ENCODE peak calls at places on chromosomes 7 and 10, in seven cellular contexts. Q is Panc1, E is OCI-LY7, H is tibial nerve, L is left ventricle myocardium inferior, R is uterus, U is transverse colon. P is an unnamed sample.
A peak's percentile ranks its signal among the peaks of the same experiment; 100 is the strongest.

GRCh38 chr10:98959486-98959885 is 276.2 kb downstream of the HPSE2 start:
- DNase-seq in Q (no peak), E (no peak), H (no peak), L (no peak), R (no peak), U (no peak), P (no peak)

GRCh38 chr10:119333146-119333792 is 125.9 kb downstream of the GRK5 start:
- DNase-seq in Q (no peak), E (peak; percentile 32), H (no peak), L (no peak), R (no peak), U (no peak), P (no peak)

GRCh38 chr7:82701941-82702340 is 258.4 kb upstream of the CACNA2D1 start:
- DNase-seq in Q (no peak), E (no peak), H (no peak), L (no peak), R (no peak), U (no peak), P (no peak)

GRCh38 chr7:30510124-30511074 is 5.8 kb upstream of the GGCT start:
- DNase-seq in Q (peak; percentile 28), E (peak; percentile 57), H (no peak), L (no peak), R (no peak), U (peak; percentile 28), P (no peak)

GRCh38 chr7:91249506-91250233 is 14.6 kb upstream of the FZD1 start:
- DNase-seq in Q (no peak), E (no peak), H (no peak), L (no peak), R (no peak), U (no peak), P (no peak)

GRCh38 chr7:128215281-128215680 is 25.8 kb upstream of the LEP start:
- DNase-seq in Q (no peak), E (no peak), H (no peak), L (no peak), R (no peak), U (no peak), P (no peak)

GRCh38 chr7:133299620-133300019 is 46.7 kb downstream of the EXOC4 start:
- DNase-seq in Q (no peak), E (no peak), H (no peak), L (no peak), R (no peak), U (no peak), P (no peak)

GRCh38 chr7:154640266-154640865 is 362.6 kb downstream of the PAXIP1 start:
- DNase-seq in Q (no peak), E (no peak), H (no peak), L (no peak), R (no peak), U (peak; percentile 11), P (no peak)

GRCh38 chr10:5627486-5628044 is 38.8 kb downstream of the ASB13 start:
- DNase-seq in Q (no peak), E (no peak), H (no peak), L (no peak), R (no peak), U (no peak), P (no peak)

GRCh38 chr7:112204072-112204775 is 2.0 kb downstream of the DOCK4 start:
- DNase-seq in Q (no peak), E (no peak), H (no peak), L (no peak), R (no peak), U (no peak), P (no peak)

GRCh38 chr7:50812847-50813475 is 30.3 kb upstream of the GRB10 start:
- DNase-seq in Q (peak; percentile 81), E (no peak), H (peak; percentile 52), L (peak; percentile 81), R (peak; percentile 43), U (peak; percentile 78), P (peak; percentile 56)

GRCh38 chr7:16060492-16060891 is 360.8 kb downstream of the CRPPA start:
- DNase-seq in Q (no peak), E (no peak), H (no peak), L (no peak), R (no peak), U (no peak), P (no peak)

GRCh38 chr7:66697451-66698438 is 42.8 kb upstream of the RABGEF1 start:
- DNase-seq in Q (no peak), E (no peak), H (no peak), L (peak; percentile 35), R (peak; percentile 52), U (no peak), P (no peak)

GRCh38 chr7:78296036-78296435 is 497.5 kb downstream of the PHTF2 start:
- DNase-seq in Q (no peak), E (no peak), H (no peak), L (no peak), R (no peak), U (no peak), P (no peak)

GRCh38 chr7:74176555-74176954 is 2.4 kb downstream of the EIF4H start:
- DNase-seq in Q (no peak), E (no peak), H (no peak), L (no peak), R (no peak), U (no peak), P (no peak)

GRCh38 chr10:14102056-14102455 is 228.7 kb downstream of the FRMD4A start:
- DNase-seq in Q (no peak), E (no peak), H (no peak), L (no peak), R (no peak), U (no peak), P (no peak)

GRCh38 chr7:30352169-30352568 is 67.8 kb downstream of the ZNRF2 start:
- DNase-seq in Q (no peak), E (peak; percentile 27), H (no peak), L (no peak), R (no peak), U (no peak), P (no peak)

GRCh38 chr7:127137146-127137545 is 115.6 kb downstream of the GRM8 start:
- DNase-seq in Q (no peak), E (no peak), H (no peak), L (no peak), R (no peak), U (no peak), P (no peak)

GRCh38 chr7:139775829-139776266 is 1.9 kb downstream of the HIPK2 start:
- DNase-seq in Q (peak; percentile 75), E (peak; percentile 81), H (peak; percentile 93), L (no peak), R (peak; percentile 42), U (peak; percentile 75), P (peak; percentile 52)

GRCh38 chr10:78894841-78895195 is 173.9 kb upstream of the ZMIZ1 start:
- DNase-seq in Q (no peak), E (no peak), H (no peak), L (no peak), R (no peak), U (no peak), P (no peak)

GRCh38 chr7:111855842-111856227 is 293.5 kb upstream of the IMMP2L start:
- DNase-seq in Q (no peak), E (no peak), H (no peak), L (no peak), R (no peak), U (no peak), P (no peak)

GRCh38 chr7:128867842-128868623 is 5.4 kb downstream of the ATP6V1F start:
- DNase-seq in Q (no peak), E (no peak), H (no peak), L (no peak), R (no peak), U (peak; percentile 33), P (no peak)

GRCh38 chr7:45236666-45237065 is 79.1 kb downstream of the RAMP3 start:
- DNase-seq in Q (no peak), E (no peak), H (no peak), L (no peak), R (no peak), U (no peak), P (no peak)

GRCh38 chr10:73166972-73167371 is 836 bp downstream of the ECD start:
- DNase-seq in Q (no peak), E (no peak), H (no peak), L (no peak), R (no peak), U (no peak), P (no peak)

GRCh38 chr10:73161079-73161478 is 6.7 kb downstream of the ECD start:
- DNase-seq in Q (no peak), E (no peak), H (no peak), L (no peak), R (no peak), U (no peak), P (no peak)

GRCh38 chr10:73159038-73159648 is 8.7 kb downstream of the ECD start:
- DNase-seq in Q (peak; percentile 25), E (peak; percentile 64), H (peak; percentile 63), L (no peak), R (peak; percentile 47), U (peak; percentile 61), P (peak; percentile 45)

GRCh38 chr10:73163096-73163495 is 4.7 kb downstream of the ECD start:
- DNase-seq in Q (no peak), E (no peak), H (no peak), L (no peak), R (no peak), U (no peak), P (no peak)

DNA sequence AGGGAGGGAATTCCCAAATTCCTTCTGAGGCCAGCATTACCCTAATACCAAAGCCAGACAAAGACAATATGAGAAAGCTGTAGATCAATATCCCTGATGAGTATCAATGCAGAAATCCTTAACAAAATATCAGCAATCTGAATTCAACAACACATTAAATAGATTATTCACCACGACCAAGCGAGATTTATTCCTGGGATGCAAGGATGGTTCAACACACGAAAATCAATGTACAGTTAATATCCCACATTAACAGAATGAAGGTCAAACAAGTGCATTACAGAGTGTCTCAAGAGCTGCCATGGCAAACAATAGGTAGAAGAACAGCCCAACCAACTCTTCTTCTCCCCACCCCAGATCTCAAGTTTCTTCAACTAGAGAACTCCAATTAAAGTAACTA is 6.1 kb downstream of the ECD start:
- DNase-seq in Q (no peak), E (no peak), H (no peak), L (no peak), R (no peak), U (no peak), P (no peak)
- H3K36me3 ChIP-seq in Q (peaks cover 14% of the 10 kb centered on the region), E (peaks cover 68% of the 10 kb centered on the region), H (no peaks in the 10 kb centered on the region), L (peaks cover 58% of the 10 kb centered on the region), R (no peaks in the 10 kb centered on the region), U (no peaks in the 10 kb centered on the region), P (peaks cover 15% of the 10 kb centered on the region)

GRCh38 chr7:36226151-36226550 is 73.1 kb downstream of the EEPD1 start:
- DNase-seq in Q (no peak), E (no peak), H (no peak), L (no peak), R (no peak), U (no peak), P (no peak)
- H3K36me3 ChIP-seq in Q (no peaks in the 10 kb centered on the region), E (no peaks in the 10 kb centered on the region), H (no peaks in the 10 kb centered on the region), L (no peaks in the 10 kb centered on the region), R (no peaks in the 10 kb centered on the region), U (no peaks in the 10 kb centered on the region), P (no peaks in the 10 kb centered on the region)

GRCh38 chr7:98945852-98946251 is 67.5 kb downstream of the TRRAP start:
- DNase-seq in Q (no peak), E (no peak), H (no peak), L (no peak), R (no peak), U (no peak), P (no peak)
- H3K36me3 ChIP-seq in Q (peaks cover 25% of the 10 kb centered on the region), E (peaks cover 96% of the 10 kb centered on the region), H (no peaks in the 10 kb centered on the region), L (peaks cover 88% of the 10 kb centered on the region), R (no peaks in the 10 kb centered on the region), U (peaks cover 7% of the 10 kb centered on the region), P (no peaks in the 10 kb centered on the region)

DNA sequence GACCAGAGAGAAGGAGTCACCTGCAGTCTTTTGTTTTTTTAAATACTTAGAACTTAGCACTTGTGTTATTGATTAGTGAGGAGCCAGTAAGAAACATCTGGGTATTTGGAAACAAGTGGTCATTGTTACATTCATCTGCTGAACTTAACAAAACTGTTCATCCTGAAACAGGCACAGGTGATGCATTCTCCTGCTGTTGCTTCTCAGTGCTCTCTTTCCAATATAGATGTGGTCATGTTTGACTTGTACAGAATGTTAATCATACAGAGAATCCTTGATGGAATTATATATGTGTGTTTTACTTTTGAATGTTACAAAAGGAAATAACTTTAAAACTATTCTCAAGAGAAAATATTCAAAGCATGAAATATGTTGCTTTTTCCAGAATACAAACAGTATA is 13.5 kb downstream of the GHITM start:
- DNase-seq in Q (no peak), E (no peak), H (no peak), L (no peak), R (no peak), U (no peak), P (no peak)
- H3K36me3 ChIP-seq in Q (peaks cover 54% of the 10 kb centered on the region), E (peaks cover 77% of the 10 kb centered on the region), H (no peaks in the 10 kb centered on the region), L (peaks cover 81% of the 10 kb centered on the region), R (peaks cover 2% of the 10 kb centered on the region), U (no peaks in the 10 kb centered on the region), P (peaks cover 12% of the 10 kb centered on the region)

P was measured in right lobe of liver.